ENCODE peak calls at places on chromosomes 4 and X, in four cellular contexts. Q is HFFc6, D is Right ventricle myocardium superior, V is anterior cingulate cortex. H is an unnamed sample.
A peak's percentile ranks its signal among the peaks of the same experiment; 100 is the strongest.

GRCh38 chrX:46991664-46992063 is 79.4 kb downstream of the JADE3 start:
- DNase-seq in Q (no peak), D (no peak), V (no peak), H (no peak)

GRCh38 chr4:40490481-40490880 is 139.2 kb downstream of the RBM47 start:
- DNase-seq in Q (no peak), D (no peak), V (no peak), H (no peak)

GRCh38 chr4:72031868-72032619 is at the start of gene NPFFR2:
- DNase-seq in Q (no peak), D (no peak), V (no peak), H (peak; percentile 48)

GRCh38 chr4:125200556-125200955 is 114.2 kb upstream of the FAT4 start:
- DNase-seq in Q (no peak), D (no peak), V (no peak), H (no peak)

GRCh38 chr4:156109943-156110925 is 156.6 kb upstream of the CTSO start:
- DNase-seq in Q (peak; percentile 12), D (no peak), V (no peak), H (no peak)

GRCh38 chr4:150769235-150769634 is 187.3 kb downstream of the MAB21L2 start:
- DNase-seq in Q (peak; percentile 63), D (no peak), V (no peak), H (no peak)

GRCh38 chr4:83581411-83582288 is 45.7 kb downstream of the GPAT3 start:
- DNase-seq in Q (no peak), D (no peak), V (no peak), H (no peak)

GRCh38 chr4:94181815-94182214 is 25.9 kb upstream of the SMARCAD1 start:
- DNase-seq in Q (no peak), D (no peak), V (no peak), H (no peak)

GRCh38 chrX:10404435-10404834 is 215.9 kb downstream of the MID1 start:
- DNase-seq in Q (no peak), D (no peak), V (no peak), H (no peak)

GRCh38 chr4:2537011-2537830 is 774 bp downstream of the FAM193A start:
- DNase-seq in Q (peak; percentile 7), D (peak; percentile 64), V (peak; percentile 34), H (peak; percentile 76)

GRCh38 chrX:8988456-8988855 is 45.5 kb downstream of the FAM9B start:
- DNase-seq in Q (peak; percentile 31), D (peak; percentile 47), V (no peak), H (peak; percentile 39)

GRCh38 chrX:97685753-97686152 is 802.0 kb downstream of the RPA4 start:
- DNase-seq in Q (peak; percentile 8), D (no peak), V (no peak), H (no peak)

GRCh38 chr4:104491396-104491821 is 3.3 kb downstream of the CXXC4 start:
- DNase-seq in Q (no peak), D (peak; percentile 66), V (peak; percentile 71), H (peak; percentile 51)

GRCh38 chr4:6574747-6575502 is at the start of gene MAN2B2:
- DNase-seq in Q (peak; percentile 69), D (peak; percentile 94), V (peak; percentile 76), H (peak; percentile 92)

GRCh38 chr4:153651041-153651960 is 32.8 kb upstream of the TLR2 start:
- DNase-seq in Q (no peak), D (peak; percentile 78), V (no peak), H (peak; percentile 87)

GRCh38 chrX:17584248-17584681 is 153.0 kb upstream of the SCML1 start:
- DNase-seq in Q (peak; percentile 62), D (no peak), V (no peak), H (no peak)

GRCh38 chr4:70359115-70359661 is 1.4 kb upstream of the SMR3A start:
- DNase-seq in Q (no peak), D (no peak), V (no peak), H (no peak)

GRCh38 chr4:42655921-42656735 is 777 bp downstream of the ATP8A1 start:
- DNase-seq in Q (no peak), D (peak; percentile 62), V (peak; percentile 81), H (peak; percentile 73)

GRCh38 chr4:147842573-147842972 is 110.7 kb downstream of the ARHGAP10 start:
- DNase-seq in Q (no peak), D (peak; percentile 82), V (no peak), H (no peak)

GRCh38 chr4:41390661-41391060 is 133.9 kb downstream of the UCHL1 start:
- DNase-seq in Q (no peak), D (no peak), V (no peak), H (no peak)

GRCh38 chr4:182380701-182381295 is 137.6 kb downstream of the TENM3 start:
- DNase-seq in Q (no peak), D (no peak), V (no peak), H (no peak)

GRCh38 chrX:24242649-24243556 is 71.0 kb downstream of the SUPT20HL2 start:
- DNase-seq in Q (no peak), D (peak; percentile 58), V (no peak), H (no peak)

GRCh38 chr4:137755033-137755471 is 222.8 kb upstream of the PCDH18 start:
- DNase-seq in Q (peak; percentile 59), D (no peak), V (no peak), H (no peak)

GRCh38 chr4:120718979-120719566 is 203.5 kb downstream of the PRDM5 start:
- DNase-seq in Q (peak; percentile 52), D (no peak), V (no peak), H (no peak)

GRCh38 chr4:11014199-11014598 is 329.6 kb upstream of the CLNK start:
- DNase-seq in Q (no peak), D (no peak), V (no peak), H (no peak)

GRCh38 chrX:45743906-45744625 is 543.4 kb upstream of the DIPK2B start:
- DNase-seq in Q (no peak), D (no peak), V (no peak), H (no peak)

GRCh38 chrX:112865464-112866025 is 24.9 kb upstream of the AMOT start:
- DNase-seq in Q (no peak), D (no peak), V (no peak), H (no peak)

GRCh38 chr4:76156635-76157034 is 8.4 kb upstream of the NUP54 start:
- DNase-seq in Q (no peak), D (no peak), V (no peak), H (no peak)

GRCh38 chr4:89755210-89755609 is 81.8 kb downstream of the SNCA start:
- DNase-seq in Q (no peak), D (no peak), V (no peak), H (no peak)

GRCh38 chr4:55071951-55072350 is 53.4 kb downstream of the KDR start:
- DNase-seq in Q (no peak), D (no peak), V (no peak), H (no peak)

GRCh38 chrX:17323397-17323796 is 51.6 kb upstream of the NHS start:
- DNase-seq in Q (no peak), D (no peak), V (no peak), H (no peak)

GRCh38 chr4:184648220-184649025 is 824 bp downstream of the CASP3 start:
- DNase-seq in Q (peak; percentile 48), D (peak; percentile 85), V (peak; percentile 48), H (peak; percentile 79)

GRCh38 chrX:16466640-16467432 is 183.1 kb upstream of the S100G start:
- DNase-seq in Q (peak; percentile 61), D (no peak), V (no peak), H (no peak)

GRCh38 chr4:159446266-159446976 is 343.5 kb downstream of the RAPGEF2 start:
- DNase-seq in Q (peak; percentile 76), D (peak; percentile 42), V (peak; percentile 9), H (no peak)

GRCh38 chr4:6847134-6847533 is 62.5 kb upstream of the TBC1D14 start:
- DNase-seq in Q (no peak), D (no peak), V (no peak), H (no peak)

GRCh38 chr4:3805026-3805425 is 38.8 kb downstream of the ADRA2C start:
- DNase-seq in Q (no peak), D (no peak), V (no peak), H (peak; percentile 13)